ENCODE peak calls at places on chromosomes 7 and 10, in eight cellular contexts. S is GM23248, L is psoas muscle, B is sigmoid colon, T is fibroblast of lung, K is ovary, N is endothelial cell of umbilical vein, W is endodermal cell. H is an unnamed sample.

GRCh38 chr10:58063854-58064480 is 203.7 kb downstream of the IPMK start:
- DNase-seq in S (no peak), L (no peak), B (no peak), T (no peak), K (no peak), N (no peak), W (no peak), H (no peak)

GRCh38 chr10:126504051-126504760 is 115.9 kb upstream of the ADAM12 start:
- DNase-seq in S (peak; percentile 77), L (no peak), B (no peak), T (peak; percentile 76), K (peak; percentile 34), N (peak; percentile 47), W (peak; percentile 83), H (no peak)

GRCh38 chr10:13184726-13185514 is 23.6 kb downstream of the MCM10 start:
- DNase-seq in S (no peak), L (peak; percentile 59), B (peak; percentile 69), T (no peak), K (no peak), N (no peak), W (no peak), H (no peak)

GRCh38 chr10:6516277-6516676 is 63.8 kb downstream of the PRKCQ start:
- DNase-seq in S (no peak), L (no peak), B (no peak), T (no peak), K (no peak), N (no peak), W (peak; percentile 66), H (no peak)

GRCh38 chr10:89887830-89888229 is 186.4 kb downstream of the KIF20B start:
- DNase-seq in S (peak; percentile 54), L (no peak), B (no peak), T (peak; percentile 22), K (no peak), N (no peak), W (no peak), H (no peak)

GRCh38 chr10:90969148-90969547 is 48.3 kb upstream of the ANKRD1 start:
- DNase-seq in S (peak; percentile 20), L (no peak), B (no peak), T (no peak), K (no peak), N (no peak), W (no peak), H (no peak)

GRCh38 chr7:22866965-22867364 is 44.3 kb upstream of the TOMM7 start:
- DNase-seq in S (peak; percentile 73), L (no peak), B (no peak), T (peak; percentile 86), K (no peak), N (peak; percentile 61), W (no peak), H (no peak)

GRCh38 chr7:155796381-155797261 is 15.6 kb downstream of the SHH start:
- DNase-seq in S (peak; percentile 67), L (peak; percentile 78), B (no peak), T (no peak), K (no peak), N (no peak), W (peak; percentile 95), H (peak; percentile 85)

GRCh38 chr7:107025449-107026103 is 18.9 kb upstream of the PRKAR2B start:
- DNase-seq in S (no peak), L (no peak), B (no peak), T (peak; percentile 66), K (no peak), N (no peak), W (no peak), H (no peak)

GRCh38 chr10:28343252-28343651 is 40.4 kb upstream of the MPP7 start:
- DNase-seq in S (no peak), L (no peak), B (no peak), T (no peak), K (no peak), N (no peak), W (no peak), H (no peak)

DNA sequence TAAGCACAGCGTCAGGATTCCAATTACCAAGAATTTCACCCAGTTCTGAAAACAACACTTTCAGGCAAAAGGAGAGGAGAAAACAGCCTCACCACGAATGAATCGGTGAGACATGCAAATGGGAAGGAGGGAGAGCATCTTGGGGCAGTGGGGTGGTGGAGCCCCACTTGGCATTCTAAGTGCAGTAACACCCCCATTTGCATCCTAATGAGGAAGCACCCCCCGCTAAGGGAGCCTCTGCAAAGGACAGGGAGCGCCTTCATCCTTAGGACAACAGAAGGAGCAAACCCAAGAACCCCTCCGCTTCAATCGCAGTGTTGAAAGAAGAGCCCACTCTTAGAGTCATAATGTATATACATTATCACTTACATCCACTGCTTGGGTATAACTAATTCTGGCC is 46.8 kb downstream of the NRAP start:
- DNase-seq in S (no peak), L (no peak), B (no peak), T (no peak), K (no peak), N (no peak), W (peak; percentile 71), H (no peak)
- H3K4me3 ChIP-seq in S (no peak overlapping the region), L (no peak overlapping the region), B (no peak overlapping the region), T (no peak overlapping the region), K (no peak overlapping the region), N (no peak overlapping the region), W (no peak overlapping the region), H (no peak overlapping the region)

GRCh38 chr7:64045301-64046040 is at the start of gene ZNF727:
- DNase-seq in S (no peak), L (peak; percentile 83), B (peak; percentile 71), T (no peak), K (peak; percentile 78), N (no peak), W (no peak), H (peak; percentile 79)
- H3K9me3 ChIP-seq in S (peaks cover 3% of the 10 kb centered on the region), L (no peaks in the 10 kb centered on the region), B (no peaks in the 10 kb centered on the region), T (peaks cover 2% of the 10 kb centered on the region), K (no peaks in the 10 kb centered on the region), N (peaks cover 3% of the 10 kb centered on the region), W (peaks cover 65% of the 10 kb centered on the region), H (no peaks in the 10 kb centered on the region)

GRCh38 chr7:54546081-54546985 is 4.2 kb downstream of the VSTM2A start:
- DNase-seq in S (no peak), L (no peak), B (no peak), T (no peak), K (no peak), N (peak; percentile 2), W (peak; percentile 94), H (no peak)
- H3K4me3 ChIP-seq in S (no peak overlapping the region), L (no peak overlapping the region), B (peak overlapping the region; percentile 33), T (no peak overlapping the region), K (peak overlapping the region; percentile 22), N (peak overlapping the region; percentile 17), W (peak overlapping the region; percentile 79), H (no peak overlapping the region)

DNA sequence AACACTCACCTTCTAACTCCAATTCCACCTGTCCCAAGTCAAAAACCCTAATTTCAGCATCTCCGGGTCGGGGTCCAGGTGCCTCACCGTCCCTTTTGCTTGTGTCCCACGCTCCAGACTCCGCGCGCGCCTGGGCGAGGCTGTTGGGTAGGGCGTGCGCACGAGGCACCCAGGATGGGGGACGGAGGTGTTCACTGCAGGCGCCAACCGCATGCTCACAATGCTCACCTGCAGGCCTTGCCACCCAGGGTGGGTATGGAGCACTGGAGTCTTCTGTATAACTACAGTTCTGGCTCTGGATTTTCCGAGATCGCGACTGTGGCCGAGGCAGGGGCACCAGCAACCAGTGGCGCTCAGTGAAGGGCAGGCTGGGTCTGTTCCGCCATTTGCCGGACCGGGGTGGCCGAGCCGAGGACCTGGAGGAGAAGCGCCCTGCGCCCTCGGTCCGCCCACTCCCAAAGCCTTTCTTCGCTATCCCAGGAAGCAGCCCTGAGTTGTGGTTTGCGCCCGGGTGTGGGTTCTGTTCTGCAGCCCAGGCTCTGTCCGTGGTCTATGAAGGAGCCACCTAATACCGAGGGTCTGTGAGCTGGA is 8.7 kb downstream of the FAM200A start:
- DNase-seq in S (no peak), L (no peak), B (no peak), T (no peak), K (no peak), N (no peak), W (no peak), H (no peak)
- H3K9me3 ChIP-seq in S (no peaks in the 10 kb centered on the region), L (peaks cover 45% of the 10 kb centered on the region), B (peaks cover 8% of the 10 kb centered on the region), T (no peaks in the 10 kb centered on the region), K (peaks cover 2% of the 10 kb centered on the region), N (no peaks in the 10 kb centered on the region), W (peaks cover 34% of the 10 kb centered on the region), H (peaks cover 18% of the 10 kb centered on the region)

GRCh38 chr10:61452229-61452651 is 941 bp downstream of the TMEM26 start:
- DNase-seq in S (no peak), L (peak; percentile 35), B (no peak), T (peak; percentile 29), K (no peak), N (no peak), W (peak; percentile 83), H (no peak)
- H3K4me3 ChIP-seq in S (peak overlapping the region; percentile 78), L (peak overlapping the region; percentile 65), B (peak overlapping the region; percentile 37), T (peak overlapping the region; percentile 75), K (peak overlapping the region; percentile 49), N (peak overlapping the region; percentile 36), W (peak overlapping the region; percentile 83), H (peak overlapping the region; percentile 51)

DNA sequence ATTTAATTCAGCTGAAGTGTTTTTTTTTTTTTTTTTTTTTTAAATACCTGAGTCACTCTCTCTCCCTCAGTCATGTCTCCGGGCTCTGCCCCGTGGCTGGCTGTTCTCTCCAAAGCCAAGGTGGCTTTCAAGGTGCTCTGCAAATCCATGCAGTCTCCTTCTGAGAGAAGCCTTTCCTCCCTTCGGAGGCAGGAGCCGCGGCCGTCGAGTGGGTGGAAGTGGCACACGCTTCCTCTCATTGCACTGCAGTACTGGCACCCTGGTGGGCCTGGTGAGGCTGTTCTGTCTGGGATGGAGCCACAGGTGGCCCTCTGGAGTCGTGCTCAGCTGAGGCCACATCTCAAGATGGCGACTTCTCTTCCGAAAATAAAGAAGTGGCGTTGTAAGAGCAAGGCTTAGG is 221.8 kb downstream of the GLRX3 start:
- DNase-seq in S (no peak), L (no peak), B (peak; percentile 43), T (no peak), K (no peak), N (no peak), W (no peak), H (no peak)
- H3K9me3 ChIP-seq in S (no peaks in the 10 kb centered on the region), L (no peaks in the 10 kb centered on the region), B (no peaks in the 10 kb centered on the region), T (no peaks in the 10 kb centered on the region), K (no peaks in the 10 kb centered on the region), N (peaks cover 10% of the 10 kb centered on the region), W (no peaks in the 10 kb centered on the region), H (no peaks in the 10 kb centered on the region)